ENCODE peak calls at places on chromosome 22, in seven cellular contexts. One of them, this sample, is unnamed.

GRCh38 chr22:29065468-29066190 is 4.0 kb upstream of the C22orf31 start:
- DNase-seq in Caco-2: no peak
- DNase-seq in caudate nucleus: no peak
- DNase-seq in RWPE2: no peak
- DNase-seq in dermis microvascular lymphatic vessel endothelial cell: no peak
- DNase-seq in neural crest cell: no peak
- DNase-seq in EL: no peak
- DNase-seq in this sample: no peak

GRCh38 chr22:25702046-25702445 is 39.9 kb upstream of the MYO18B start:
- DNase-seq in Caco-2: no peak
- DNase-seq in caudate nucleus: no peak
- DNase-seq in RWPE2: no peak
- DNase-seq in dermis microvascular lymphatic vessel endothelial cell: peak
- DNase-seq in neural crest cell: no peak
- DNase-seq in EL: peak
- DNase-seq in this sample: peak

GRCh38 chr22:40635940-40636379 is 559 bp downstream of the MRTFA start:
- DNase-seq in Caco-2: no peak
- DNase-seq in caudate nucleus: no peak
- DNase-seq in RWPE2: no peak
- DNase-seq in dermis microvascular lymphatic vessel endothelial cell: no peak
- DNase-seq in neural crest cell: peak
- DNase-seq in EL: no peak
- DNase-seq in this sample: no peak

GRCh38 chr22:26597026-26597425 is 7.1 kb upstream of the TPST2 start:
- DNase-seq in Caco-2: no peak
- DNase-seq in caudate nucleus: no peak
- DNase-seq in RWPE2: no peak
- DNase-seq in dermis microvascular lymphatic vessel endothelial cell: no peak
- DNase-seq in neural crest cell: no peak
- DNase-seq in EL: no peak
- DNase-seq in this sample: no peak

GRCh38 chr22:19843107-19843856 is 11.4 kb downstream of the GNB1L start:
- DNase-seq in Caco-2: no peak
- DNase-seq in caudate nucleus: no peak
- DNase-seq in RWPE2: no peak
- DNase-seq in dermis microvascular lymphatic vessel endothelial cell: no peak
- DNase-seq in neural crest cell: no peak
- DNase-seq in EL: no peak
- DNase-seq in this sample: no peak

GRCh38 chr22:33803371-33803770 is 116.9 kb downstream of the LARGE1 start:
- DNase-seq in Caco-2: no peak
- DNase-seq in caudate nucleus: no peak
- DNase-seq in RWPE2: no peak
- DNase-seq in dermis microvascular lymphatic vessel endothelial cell: no peak
- DNase-seq in neural crest cell: no peak
- DNase-seq in EL: peak
- DNase-seq in this sample: no peak

GRCh38 chr22:35921777-35922176 is 106.8 kb downstream of the RBFOX2 start:
- DNase-seq in Caco-2: peak
- DNase-seq in caudate nucleus: no peak
- DNase-seq in RWPE2: no peak
- DNase-seq in dermis microvascular lymphatic vessel endothelial cell: peak
- DNase-seq in neural crest cell: peak
- DNase-seq in EL: peak
- DNase-seq in this sample: peak

GRCh38 chr22:46074771-46075551 is 75.4 kb upstream of the PPARA start:
- DNase-seq in Caco-2: no peak
- DNase-seq in caudate nucleus: no peak
- DNase-seq in RWPE2: peak
- DNase-seq in dermis microvascular lymphatic vessel endothelial cell: no peak
- DNase-seq in neural crest cell: no peak
- DNase-seq in EL: peak
- DNase-seq in this sample: peak

GRCh38 chr22:19853058-19853878 is 1.4 kb downstream of the GNB1L start:
- DNase-seq in Caco-2: no peak
- DNase-seq in caudate nucleus: no peak
- DNase-seq in RWPE2: no peak
- DNase-seq in dermis microvascular lymphatic vessel endothelial cell: no peak
- DNase-seq in neural crest cell: no peak
- DNase-seq in EL: no peak
- DNase-seq in this sample: no peak

GRCh38 chr22:23756891-23757290 is 2.7 kb upstream of the VPREB3 start:
- DNase-seq in Caco-2: no peak
- DNase-seq in caudate nucleus: no peak
- DNase-seq in RWPE2: no peak
- DNase-seq in dermis microvascular lymphatic vessel endothelial cell: no peak
- DNase-seq in neural crest cell: no peak
- DNase-seq in EL: no peak
- DNase-seq in this sample: no peak

GRCh38 chr22:47375621-47376321 is 613.3 kb downstream of the TBC1D22A start:
- DNase-seq in Caco-2: no peak
- DNase-seq in caudate nucleus: no peak
- DNase-seq in RWPE2: peak
- DNase-seq in dermis microvascular lymphatic vessel endothelial cell: no peak
- DNase-seq in neural crest cell: no peak
- DNase-seq in EL: no peak
- DNase-seq in this sample: no peak

GRCh38 chr22:44063462-44064371 is 39.6 kb downstream of the PARVB start:
- DNase-seq in Caco-2: no peak
- DNase-seq in caudate nucleus: no peak
- DNase-seq in RWPE2: no peak
- DNase-seq in dermis microvascular lymphatic vessel endothelial cell: no peak
- DNase-seq in neural crest cell: no peak
- DNase-seq in EL: no peak
- DNase-seq in this sample: no peak

GRCh38 chr22:48713266-48714205 is 1114.1 kb downstream of the BRD1 start:
- DNase-seq in Caco-2: no peak
- DNase-seq in caudate nucleus: no peak
- DNase-seq in RWPE2: peak
- DNase-seq in dermis microvascular lymphatic vessel endothelial cell: no peak
- DNase-seq in neural crest cell: no peak
- DNase-seq in EL: no peak
- DNase-seq in this sample: no peak

GRCh38 chr22:39490966-39491680 is 11.0 kb upstream of the MIEF1 start:
- DNase-seq in Caco-2: no peak
- DNase-seq in caudate nucleus: no peak
- DNase-seq in RWPE2: no peak
- DNase-seq in dermis microvascular lymphatic vessel endothelial cell: no peak
- DNase-seq in neural crest cell: no peak
- DNase-seq in EL: no peak
- DNase-seq in this sample: no peak

This sample was measured in globus pallidus.